ENCODE peak calls at places on chromosomes 4 and X, in nine cellular contexts. One of them, this sample, is unnamed.
A peak's percentile ranks its signal among the peaks of the same experiment; 100 is the strongest.

GRCh38 chrX:11499076-11500044 is 166.4 kb downstream of the ARHGAP6 start:
- DNase-seq in NCI-H1092: no peak
- DNase-seq in endothelial cell: no peak
- DNase-seq in GF-D8: no peak
- DNase-seq in HT-29: no peak
- DNase-seq in psoas muscle: no peak
- DNase-seq in naive thymus-derived CD8-positive, alpha-beta T cell: no peak
- DNase-seq in activated gamma-delta T cell treated with Interleukin-2 at 50 U/mL for 16 hours: no peak
- DNase-seq in stimulated activated naive CD8-positive, alpha-beta T cell treated with anti-CD3 and anti-CD28 coated beads, Interleukin-15, Interleukin-2, amounts not matched to agents 100 U/mL and 50 U/mL, for 24 hours: no peak
- DNase-seq in this sample: no peak

GRCh38 chr4:139844459-139845036 is 178.9 kb downstream of the MGST2 start:
- DNase-seq in NCI-H1092: peak; percentile 50
- DNase-seq in endothelial cell: no peak
- DNase-seq in GF-D8: no peak
- DNase-seq in HT-29: no peak
- DNase-seq in psoas muscle: no peak
- DNase-seq in naive thymus-derived CD8-positive, alpha-beta T cell: no peak
- DNase-seq in activated gamma-delta T cell treated with Interleukin-2 at 50 U/mL for 16 hours: no peak
- DNase-seq in stimulated activated naive CD8-positive, alpha-beta T cell treated with anti-CD3 and anti-CD28 coated beads, Interleukin-15, Interleukin-2, amounts not matched to agents 100 U/mL and 50 U/mL, for 24 hours: no peak
- DNase-seq in this sample: no peak

GRCh38 chrX:10111364-10112148 is 45.2 kb upstream of the CLCN4 start:
- DNase-seq in NCI-H1092: no peak
- DNase-seq in endothelial cell: no peak
- DNase-seq in GF-D8: no peak
- DNase-seq in HT-29: no peak
- DNase-seq in psoas muscle: no peak
- DNase-seq in naive thymus-derived CD8-positive, alpha-beta T cell: peak; percentile 72
- DNase-seq in activated gamma-delta T cell treated with Interleukin-2 at 50 U/mL for 16 hours: peak; percentile 46
- DNase-seq in stimulated activated naive CD8-positive, alpha-beta T cell treated with anti-CD3 and anti-CD28 coated beads, Interleukin-15, Interleukin-2, amounts not matched to agents 100 U/mL and 50 U/mL, for 24 hours: peak; percentile 58
- DNase-seq in this sample: no peak

GRCh38 chr4:40788338-40788737 is 38.6 kb downstream of the NSUN7 start:
- DNase-seq in NCI-H1092: no peak
- DNase-seq in endothelial cell: no peak
- DNase-seq in GF-D8: no peak
- DNase-seq in HT-29: no peak
- DNase-seq in psoas muscle: no peak
- DNase-seq in naive thymus-derived CD8-positive, alpha-beta T cell: no peak
- DNase-seq in activated gamma-delta T cell treated with Interleukin-2 at 50 U/mL for 16 hours: no peak
- DNase-seq in stimulated activated naive CD8-positive, alpha-beta T cell treated with anti-CD3 and anti-CD28 coated beads, Interleukin-15, Interleukin-2, amounts not matched to agents 100 U/mL and 50 U/mL, for 24 hours: no peak
- DNase-seq in this sample: no peak

GRCh38 chr4:81599646-81600231 is 128.0 kb upstream of the RASGEF1B start:
- DNase-seq in NCI-H1092: no peak
- DNase-seq in endothelial cell: no peak
- DNase-seq in GF-D8: no peak
- DNase-seq in HT-29: no peak
- DNase-seq in psoas muscle: no peak
- DNase-seq in naive thymus-derived CD8-positive, alpha-beta T cell: no peak
- DNase-seq in activated gamma-delta T cell treated with Interleukin-2 at 50 U/mL for 16 hours: no peak
- DNase-seq in stimulated activated naive CD8-positive, alpha-beta T cell treated with anti-CD3 and anti-CD28 coated beads, Interleukin-15, Interleukin-2, amounts not matched to agents 100 U/mL and 50 U/mL, for 24 hours: no peak
- DNase-seq in this sample: no peak

GRCh38 chr4:59818656-59819055 is 1381.5 kb upstream of the ADGRL3 start:
- DNase-seq in NCI-H1092: no peak
- DNase-seq in endothelial cell: no peak
- DNase-seq in GF-D8: no peak
- DNase-seq in HT-29: no peak
- DNase-seq in psoas muscle: no peak
- DNase-seq in naive thymus-derived CD8-positive, alpha-beta T cell: no peak
- DNase-seq in activated gamma-delta T cell treated with Interleukin-2 at 50 U/mL for 16 hours: no peak
- DNase-seq in stimulated activated naive CD8-positive, alpha-beta T cell treated with anti-CD3 and anti-CD28 coated beads, Interleukin-15, Interleukin-2, amounts not matched to agents 100 U/mL and 50 U/mL, for 24 hours: no peak
- DNase-seq in this sample: no peak

GRCh38 chrX:40474205-40474626 is 106.6 kb upstream of the ATP6AP2 start:
- DNase-seq in NCI-H1092: peak; percentile 12
- DNase-seq in endothelial cell: peak; percentile 18
- DNase-seq in GF-D8: no peak
- DNase-seq in HT-29: no peak
- DNase-seq in psoas muscle: no peak
- DNase-seq in naive thymus-derived CD8-positive, alpha-beta T cell: no peak
- DNase-seq in activated gamma-delta T cell treated with Interleukin-2 at 50 U/mL for 16 hours: no peak
- DNase-seq in stimulated activated naive CD8-positive, alpha-beta T cell treated with anti-CD3 and anti-CD28 coated beads, Interleukin-15, Interleukin-2, amounts not matched to agents 100 U/mL and 50 U/mL, for 24 hours: no peak
- DNase-seq in this sample: no peak

GRCh38 chr4:45004847-45005565 is 278.6 kb upstream of the GNPDA2 start:
- DNase-seq in NCI-H1092: no peak
- DNase-seq in endothelial cell: no peak
- DNase-seq in GF-D8: no peak
- DNase-seq in HT-29: no peak
- DNase-seq in psoas muscle: no peak
- DNase-seq in naive thymus-derived CD8-positive, alpha-beta T cell: no peak
- DNase-seq in activated gamma-delta T cell treated with Interleukin-2 at 50 U/mL for 16 hours: no peak
- DNase-seq in stimulated activated naive CD8-positive, alpha-beta T cell treated with anti-CD3 and anti-CD28 coated beads, Interleukin-15, Interleukin-2, amounts not matched to agents 100 U/mL and 50 U/mL, for 24 hours: no peak
- DNase-seq in this sample: no peak

GRCh38 chr4:184825394-184826314 is at the start of gene ACSL1:
- DNase-seq in NCI-H1092: peak; percentile 46
- DNase-seq in endothelial cell: peak; percentile 68
- DNase-seq in GF-D8: peak; percentile 17
- DNase-seq in HT-29: no peak
- DNase-seq in psoas muscle: peak; percentile 91
- DNase-seq in naive thymus-derived CD8-positive, alpha-beta T cell: peak; percentile 64
- DNase-seq in activated gamma-delta T cell treated with Interleukin-2 at 50 U/mL for 16 hours: peak; percentile 73
- DNase-seq in stimulated activated naive CD8-positive, alpha-beta T cell treated with anti-CD3 and anti-CD28 coated beads, Interleukin-15, Interleukin-2, amounts not matched to agents 100 U/mL and 50 U/mL, for 24 hours: peak; percentile 80
- DNase-seq in this sample: no peak

GRCh38 chr4:129344058-129344457 is 248.1 kb downstream of the C4orf33 start:
- DNase-seq in NCI-H1092: peak; percentile 5
- DNase-seq in endothelial cell: peak; percentile 32
- DNase-seq in GF-D8: no peak
- DNase-seq in HT-29: peak; percentile 75
- DNase-seq in psoas muscle: no peak
- DNase-seq in naive thymus-derived CD8-positive, alpha-beta T cell: no peak
- DNase-seq in activated gamma-delta T cell treated with Interleukin-2 at 50 U/mL for 16 hours: no peak
- DNase-seq in stimulated activated naive CD8-positive, alpha-beta T cell treated with anti-CD3 and anti-CD28 coated beads, Interleukin-15, Interleukin-2, amounts not matched to agents 100 U/mL and 50 U/mL, for 24 hours: peak; percentile 4
- DNase-seq in this sample: no peak

GRCh38 chr4:150237110-150237852 is 159.0 kb downstream of the DCLK2 start:
- DNase-seq in NCI-H1092: no peak
- DNase-seq in endothelial cell: no peak
- DNase-seq in GF-D8: no peak
- DNase-seq in HT-29: no peak
- DNase-seq in psoas muscle: no peak
- DNase-seq in naive thymus-derived CD8-positive, alpha-beta T cell: no peak
- DNase-seq in activated gamma-delta T cell treated with Interleukin-2 at 50 U/mL for 16 hours: no peak
- DNase-seq in stimulated activated naive CD8-positive, alpha-beta T cell treated with anti-CD3 and anti-CD28 coated beads, Interleukin-15, Interleukin-2, amounts not matched to agents 100 U/mL and 50 U/mL, for 24 hours: no peak
- DNase-seq in this sample: peak; percentile 84

GRCh38 chrX:41177297-41177696 is 92.1 kb downstream of the USP9X start:
- DNase-seq in NCI-H1092: no peak
- DNase-seq in endothelial cell: no peak
- DNase-seq in GF-D8: no peak
- DNase-seq in HT-29: no peak
- DNase-seq in psoas muscle: no peak
- DNase-seq in naive thymus-derived CD8-positive, alpha-beta T cell: no peak
- DNase-seq in activated gamma-delta T cell treated with Interleukin-2 at 50 U/mL for 16 hours: no peak
- DNase-seq in stimulated activated naive CD8-positive, alpha-beta T cell treated with anti-CD3 and anti-CD28 coated beads, Interleukin-15, Interleukin-2, amounts not matched to agents 100 U/mL and 50 U/mL, for 24 hours: no peak
- DNase-seq in this sample: no peak

GRCh38 chrX:150155396-150156048 is 207.6 kb upstream of the MAMLD1 start:
- DNase-seq in NCI-H1092: no peak
- DNase-seq in endothelial cell: no peak
- DNase-seq in GF-D8: no peak
- DNase-seq in HT-29: peak; percentile 48
- DNase-seq in psoas muscle: peak; percentile 31
- DNase-seq in naive thymus-derived CD8-positive, alpha-beta T cell: no peak
- DNase-seq in activated gamma-delta T cell treated with Interleukin-2 at 50 U/mL for 16 hours: no peak
- DNase-seq in stimulated activated naive CD8-positive, alpha-beta T cell treated with anti-CD3 and anti-CD28 coated beads, Interleukin-15, Interleukin-2, amounts not matched to agents 100 U/mL and 50 U/mL, for 24 hours: no peak
- DNase-seq in this sample: peak; percentile 68

GRCh38 chr4:99685234-99685633 is 27.6 kb upstream of the C4orf54 start:
- DNase-seq in NCI-H1092: no peak
- DNase-seq in endothelial cell: no peak
- DNase-seq in GF-D8: no peak
- DNase-seq in HT-29: no peak
- DNase-seq in psoas muscle: no peak
- DNase-seq in naive thymus-derived CD8-positive, alpha-beta T cell: no peak
- DNase-seq in activated gamma-delta T cell treated with Interleukin-2 at 50 U/mL for 16 hours: no peak
- DNase-seq in stimulated activated naive CD8-positive, alpha-beta T cell treated with anti-CD3 and anti-CD28 coated beads, Interleukin-15, Interleukin-2, amounts not matched to agents 100 U/mL and 50 U/mL, for 24 hours: no peak
- DNase-seq in this sample: no peak

GRCh38 chr4:69066945-69067344 is 29.3 kb upstream of the UGT2B7 start:
- DNase-seq in NCI-H1092: no peak
- DNase-seq in endothelial cell: no peak
- DNase-seq in GF-D8: no peak
- DNase-seq in HT-29: no peak
- DNase-seq in psoas muscle: no peak
- DNase-seq in naive thymus-derived CD8-positive, alpha-beta T cell: no peak
- DNase-seq in activated gamma-delta T cell treated with Interleukin-2 at 50 U/mL for 16 hours: no peak
- DNase-seq in stimulated activated naive CD8-positive, alpha-beta T cell treated with anti-CD3 and anti-CD28 coated beads, Interleukin-15, Interleukin-2, amounts not matched to agents 100 U/mL and 50 U/mL, for 24 hours: no peak
- DNase-seq in this sample: no peak

GRCh38 chr4:23015821-23016220 is 323.1 kb downstream of the GBA3 start:
- DNase-seq in NCI-H1092: no peak
- DNase-seq in endothelial cell: no peak
- DNase-seq in GF-D8: no peak
- DNase-seq in HT-29: no peak
- DNase-seq in psoas muscle: no peak
- DNase-seq in naive thymus-derived CD8-positive, alpha-beta T cell: no peak
- DNase-seq in activated gamma-delta T cell treated with Interleukin-2 at 50 U/mL for 16 hours: no peak
- DNase-seq in stimulated activated naive CD8-positive, alpha-beta T cell treated with anti-CD3 and anti-CD28 coated beads, Interleukin-15, Interleukin-2, amounts not matched to agents 100 U/mL and 50 U/mL, for 24 hours: no peak
- DNase-seq in this sample: no peak

GRCh38 chr4:40367451-40367850 is 32.3 kb downstream of the CHRNA9 start:
- DNase-seq in NCI-H1092: no peak
- DNase-seq in endothelial cell: no peak
- DNase-seq in GF-D8: no peak
- DNase-seq in HT-29: no peak
- DNase-seq in psoas muscle: no peak
- DNase-seq in naive thymus-derived CD8-positive, alpha-beta T cell: no peak
- DNase-seq in activated gamma-delta T cell treated with Interleukin-2 at 50 U/mL for 16 hours: no peak
- DNase-seq in stimulated activated naive CD8-positive, alpha-beta T cell treated with anti-CD3 and anti-CD28 coated beads, Interleukin-15, Interleukin-2, amounts not matched to agents 100 U/mL and 50 U/mL, for 24 hours: no peak
- DNase-seq in this sample: no peak

GRCh38 chr4:133483600-133484246 is 334.6 kb downstream of the PCDH10 start:
- DNase-seq in NCI-H1092: no peak
- DNase-seq in endothelial cell: peak; percentile 17
- DNase-seq in GF-D8: no peak
- DNase-seq in HT-29: peak; percentile 51
- DNase-seq in psoas muscle: no peak
- DNase-seq in naive thymus-derived CD8-positive, alpha-beta T cell: no peak
- DNase-seq in activated gamma-delta T cell treated with Interleukin-2 at 50 U/mL for 16 hours: no peak
- DNase-seq in stimulated activated naive CD8-positive, alpha-beta T cell treated with anti-CD3 and anti-CD28 coated beads, Interleukin-15, Interleukin-2, amounts not matched to agents 100 U/mL and 50 U/mL, for 24 hours: no peak
- DNase-seq in this sample: no peak

GRCh38 chrX:101639583-101639982 is 20.1 kb downstream of the ARMCX2 start:
- DNase-seq in NCI-H1092: no peak
- DNase-seq in endothelial cell: no peak
- DNase-seq in GF-D8: no peak
- DNase-seq in HT-29: no peak
- DNase-seq in psoas muscle: no peak
- DNase-seq in naive thymus-derived CD8-positive, alpha-beta T cell: no peak
- DNase-seq in activated gamma-delta T cell treated with Interleukin-2 at 50 U/mL for 16 hours: no peak
- DNase-seq in stimulated activated naive CD8-positive, alpha-beta T cell treated with anti-CD3 and anti-CD28 coated beads, Interleukin-15, Interleukin-2, amounts not matched to agents 100 U/mL and 50 U/mL, for 24 hours: no peak
- DNase-seq in this sample: no peak

GRCh38 chr4:85187106-85187505 is 220.6 kb upstream of the WDFY3 start:
- DNase-seq in NCI-H1092: no peak
- DNase-seq in endothelial cell: no peak
- DNase-seq in GF-D8: no peak
- DNase-seq in HT-29: no peak
- DNase-seq in psoas muscle: no peak
- DNase-seq in naive thymus-derived CD8-positive, alpha-beta T cell: no peak
- DNase-seq in activated gamma-delta T cell treated with Interleukin-2 at 50 U/mL for 16 hours: no peak
- DNase-seq in stimulated activated naive CD8-positive, alpha-beta T cell treated with anti-CD3 and anti-CD28 coated beads, Interleukin-15, Interleukin-2, amounts not matched to agents 100 U/mL and 50 U/mL, for 24 hours: no peak
- DNase-seq in this sample: no peak

GRCh38 chrX:18574591-18574990 is 97.3 kb downstream of the RS1 start:
- DNase-seq in NCI-H1092: no peak
- DNase-seq in endothelial cell: no peak
- DNase-seq in GF-D8: no peak
- DNase-seq in HT-29: peak; percentile 18
- DNase-seq in psoas muscle: peak; percentile 25
- DNase-seq in naive thymus-derived CD8-positive, alpha-beta T cell: no peak
- DNase-seq in activated gamma-delta T cell treated with Interleukin-2 at 50 U/mL for 16 hours: no peak
- DNase-seq in stimulated activated naive CD8-positive, alpha-beta T cell treated with anti-CD3 and anti-CD28 coated beads, Interleukin-15, Interleukin-2, amounts not matched to agents 100 U/mL and 50 U/mL, for 24 hours: no peak
- DNase-seq in this sample: peak; percentile 4

GRCh38 chr4:175871774-175872405 is 59.8 kb upstream of the GPM6A start:
- DNase-seq in NCI-H1092: no peak
- DNase-seq in endothelial cell: no peak
- DNase-seq in GF-D8: no peak
- DNase-seq in HT-29: no peak
- DNase-seq in psoas muscle: no peak
- DNase-seq in naive thymus-derived CD8-positive, alpha-beta T cell: no peak
- DNase-seq in activated gamma-delta T cell treated with Interleukin-2 at 50 U/mL for 16 hours: no peak
- DNase-seq in stimulated activated naive CD8-positive, alpha-beta T cell treated with anti-CD3 and anti-CD28 coated beads, Interleukin-15, Interleukin-2, amounts not matched to agents 100 U/mL and 50 U/mL, for 24 hours: no peak
- DNase-seq in this sample: no peak

GRCh38 chrX:24364851-24365538 is 4.6 kb downstream of the SUPT20HL1 start:
- DNase-seq in NCI-H1092: no peak
- DNase-seq in endothelial cell: no peak
- DNase-seq in GF-D8: no peak
- DNase-seq in HT-29: no peak
- DNase-seq in psoas muscle: no peak
- DNase-seq in naive thymus-derived CD8-positive, alpha-beta T cell: no peak
- DNase-seq in activated gamma-delta T cell treated with Interleukin-2 at 50 U/mL for 16 hours: no peak
- DNase-seq in stimulated activated naive CD8-positive, alpha-beta T cell treated with anti-CD3 and anti-CD28 coated beads, Interleukin-15, Interleukin-2, amounts not matched to agents 100 U/mL and 50 U/mL, for 24 hours: no peak
- DNase-seq in this sample: no peak

GRCh38 chr4:51836531-51836930 is 6.4 kb upstream of the DCUN1D4 start:
- DNase-seq in NCI-H1092: no peak
- DNase-seq in endothelial cell: no peak
- DNase-seq in GF-D8: peak; percentile 38
- DNase-seq in HT-29: no peak
- DNase-seq in psoas muscle: no peak
- DNase-seq in naive thymus-derived CD8-positive, alpha-beta T cell: no peak
- DNase-seq in activated gamma-delta T cell treated with Interleukin-2 at 50 U/mL for 16 hours: no peak
- DNase-seq in stimulated activated naive CD8-positive, alpha-beta T cell treated with anti-CD3 and anti-CD28 coated beads, Interleukin-15, Interleukin-2, amounts not matched to agents 100 U/mL and 50 U/mL, for 24 hours: no peak
- DNase-seq in this sample: no peak

GRCh38 chr4:40482985-40483647 is 146.5 kb downstream of the RBM47 start:
- DNase-seq in NCI-H1092: no peak
- DNase-seq in endothelial cell: no peak
- DNase-seq in GF-D8: no peak
- DNase-seq in HT-29: no peak
- DNase-seq in psoas muscle: no peak
- DNase-seq in naive thymus-derived CD8-positive, alpha-beta T cell: no peak
- DNase-seq in activated gamma-delta T cell treated with Interleukin-2 at 50 U/mL for 16 hours: no peak
- DNase-seq in stimulated activated naive CD8-positive, alpha-beta T cell treated with anti-CD3 and anti-CD28 coated beads, Interleukin-15, Interleukin-2, amounts not matched to agents 100 U/mL and 50 U/mL, for 24 hours: no peak
- DNase-seq in this sample: no peak

GRCh38 chrX:112223391-112223790 is 140.8 kb upstream of the TRPC5 start:
- DNase-seq in NCI-H1092: no peak
- DNase-seq in endothelial cell: no peak
- DNase-seq in GF-D8: no peak
- DNase-seq in HT-29: no peak
- DNase-seq in psoas muscle: no peak
- DNase-seq in naive thymus-derived CD8-positive, alpha-beta T cell: no peak
- DNase-seq in activated gamma-delta T cell treated with Interleukin-2 at 50 U/mL for 16 hours: no peak
- DNase-seq in stimulated activated naive CD8-positive, alpha-beta T cell treated with anti-CD3 and anti-CD28 coated beads, Interleukin-15, Interleukin-2, amounts not matched to agents 100 U/mL and 50 U/mL, for 24 hours: no peak
- DNase-seq in this sample: no peak

GRCh38 chr4:152258391-152258790 is 277.5 kb downstream of the FBXW7 start:
- DNase-seq in NCI-H1092: no peak
- DNase-seq in endothelial cell: no peak
- DNase-seq in GF-D8: no peak
- DNase-seq in HT-29: no peak
- DNase-seq in psoas muscle: no peak
- DNase-seq in naive thymus-derived CD8-positive, alpha-beta T cell: no peak
- DNase-seq in activated gamma-delta T cell treated with Interleukin-2 at 50 U/mL for 16 hours: no peak
- DNase-seq in stimulated activated naive CD8-positive, alpha-beta T cell treated with anti-CD3 and anti-CD28 coated beads, Interleukin-15, Interleukin-2, amounts not matched to agents 100 U/mL and 50 U/mL, for 24 hours: no peak
- DNase-seq in this sample: no peak

GRCh38 chr4:161260819-161261218 is 903.0 kb downstream of the FSTL5 start:
- DNase-seq in NCI-H1092: no peak
- DNase-seq in endothelial cell: no peak
- DNase-seq in GF-D8: no peak
- DNase-seq in HT-29: no peak
- DNase-seq in psoas muscle: no peak
- DNase-seq in naive thymus-derived CD8-positive, alpha-beta T cell: no peak
- DNase-seq in activated gamma-delta T cell treated with Interleukin-2 at 50 U/mL for 16 hours: no peak
- DNase-seq in stimulated activated naive CD8-positive, alpha-beta T cell treated with anti-CD3 and anti-CD28 coated beads, Interleukin-15, Interleukin-2, amounts not matched to agents 100 U/mL and 50 U/mL, for 24 hours: no peak
- DNase-seq in this sample: no peak

GRCh38 chrX:72621619-72622485 is 49.2 kb upstream of the HDAC8 start:
- DNase-seq in NCI-H1092: no peak
- DNase-seq in endothelial cell: no peak
- DNase-seq in GF-D8: no peak
- DNase-seq in HT-29: peak; percentile 48
- DNase-seq in psoas muscle: no peak
- DNase-seq in naive thymus-derived CD8-positive, alpha-beta T cell: no peak
- DNase-seq in activated gamma-delta T cell treated with Interleukin-2 at 50 U/mL for 16 hours: no peak
- DNase-seq in stimulated activated naive CD8-positive, alpha-beta T cell treated with anti-CD3 and anti-CD28 coated beads, Interleukin-15, Interleukin-2, amounts not matched to agents 100 U/mL and 50 U/mL, for 24 hours: no peak
- DNase-seq in this sample: no peak

GRCh38 chr4:17094811-17095210 is 196.4 kb upstream of the LDB2 start:
- DNase-seq in NCI-H1092: no peak
- DNase-seq in endothelial cell: no peak
- DNase-seq in GF-D8: no peak
- DNase-seq in HT-29: no peak
- DNase-seq in psoas muscle: no peak
- DNase-seq in naive thymus-derived CD8-positive, alpha-beta T cell: no peak
- DNase-seq in activated gamma-delta T cell treated with Interleukin-2 at 50 U/mL for 16 hours: no peak
- DNase-seq in stimulated activated naive CD8-positive, alpha-beta T cell treated with anti-CD3 and anti-CD28 coated beads, Interleukin-15, Interleukin-2, amounts not matched to agents 100 U/mL and 50 U/mL, for 24 hours: no peak
- DNase-seq in this sample: no peak

GRCh38 chrX:154731881-154732280 is 19.0 kb downstream of the GAB3 start:
- DNase-seq in NCI-H1092: no peak
- DNase-seq in endothelial cell: no peak
- DNase-seq in GF-D8: no peak
- DNase-seq in HT-29: no peak
- DNase-seq in psoas muscle: no peak
- DNase-seq in naive thymus-derived CD8-positive, alpha-beta T cell: no peak
- DNase-seq in activated gamma-delta T cell treated with Interleukin-2 at 50 U/mL for 16 hours: no peak
- DNase-seq in stimulated activated naive CD8-positive, alpha-beta T cell treated with anti-CD3 and anti-CD28 coated beads, Interleukin-15, Interleukin-2, amounts not matched to agents 100 U/mL and 50 U/mL, for 24 hours: no peak
- DNase-seq in this sample: no peak